ENCODE peak calls at places on chromosome 21, in six cellular contexts. One of them, this sample, is unnamed.

GRCh38 chr21:26389971-26390641 is 183.0 kb downstream of the CYYR1 start:
- DNase-seq in astrocyte: peak
- DNase-seq in adipocyte: peak
- DNase-seq in AG09309: peak
- DNase-seq in pancreas: no peak
- DNase-seq in uterus: no peak
- DNase-seq in this sample: peak

GRCh38 chr21:39673736-39674135 is 61.0 kb downstream of the B3GALT5 start:
- DNase-seq in astrocyte: no peak
- DNase-seq in adipocyte: no peak
- DNase-seq in AG09309: no peak
- DNase-seq in pancreas: no peak
- DNase-seq in uterus: no peak
- DNase-seq in this sample: no peak

GRCh38 chr21:34023691-34024381 is 49.5 kb upstream of the MRPS6 start:
- DNase-seq in astrocyte: no peak
- DNase-seq in adipocyte: no peak
- DNase-seq in AG09309: no peak
- DNase-seq in pancreas: no peak
- DNase-seq in uterus: no peak
- DNase-seq in this sample: no peak

GRCh38 chr21:37463083-37463780 is 96.7 kb downstream of the DYRK1A start:
- DNase-seq in astrocyte: peak
- DNase-seq in adipocyte: peak
- DNase-seq in AG09309: no peak
- DNase-seq in pancreas: no peak
- DNase-seq in uterus: no peak
- DNase-seq in this sample: no peak

GRCh38 chr21:25501996-25502665 is 105.2 kb downstream of the MRPL39 start:
- DNase-seq in astrocyte: no peak
- DNase-seq in adipocyte: no peak
- DNase-seq in AG09309: no peak
- DNase-seq in pancreas: no peak
- DNase-seq in uterus: no peak
- DNase-seq in this sample: no peak

GRCh38 chr21:39098696-39099111 is 84.5 kb downstream of the PSMG1 start:
- DNase-seq in astrocyte: no peak
- DNase-seq in adipocyte: no peak
- DNase-seq in AG09309: no peak
- DNase-seq in pancreas: no peak
- DNase-seq in uterus: no peak
- DNase-seq in this sample: no peak

GRCh38 chr21:35360870-35361570 is 311.9 kb upstream of the RUNX1 start:
- DNase-seq in astrocyte: no peak
- DNase-seq in adipocyte: no peak
- DNase-seq in AG09309: no peak
- DNase-seq in pancreas: no peak
- DNase-seq in uterus: no peak
- DNase-seq in this sample: no peak

GRCh38 chr21:32764186-32764585 is 7.4 kb downstream of the PAXBP1 start:
- DNase-seq in astrocyte: no peak
- DNase-seq in adipocyte: no peak
- DNase-seq in AG09309: no peak
- DNase-seq in pancreas: no peak
- DNase-seq in uterus: no peak
- DNase-seq in this sample: no peak

GRCh38 chr21:36478207-36478701 is 1.7 kb downstream of the CLDN14 start:
- DNase-seq in astrocyte: peak
- DNase-seq in adipocyte: peak
- DNase-seq in AG09309: peak
- DNase-seq in pancreas: no peak
- DNase-seq in uterus: no peak
- DNase-seq in this sample: peak

GRCh38 chr21:32538147-32538792 is 47.1 kb downstream of the TCP10L start:
- DNase-seq in astrocyte: no peak
- DNase-seq in adipocyte: no peak
- DNase-seq in AG09309: no peak
- DNase-seq in pancreas: no peak
- DNase-seq in uterus: no peak
- DNase-seq in this sample: no peak

GRCh38 chr21:35511298-35512162 is 462.4 kb upstream of the RUNX1 start:
- DNase-seq in astrocyte: peak
- DNase-seq in adipocyte: peak
- DNase-seq in AG09309: peak
- DNase-seq in pancreas: no peak
- DNase-seq in uterus: no peak
- DNase-seq in this sample: no peak

GRCh38 chr21:41562101-41563000 is 54.4 kb upstream of the TMPRSS2 start:
- DNase-seq in astrocyte: no peak
- DNase-seq in adipocyte: peak
- DNase-seq in AG09309: no peak
- DNase-seq in pancreas: no peak
- DNase-seq in uterus: no peak
- DNase-seq in this sample: no peak

GRCh38 chr21:42347601-42348327 is 3.0 kb downstream of the TFF2 start:
- DNase-seq in astrocyte: no peak
- DNase-seq in adipocyte: no peak
- DNase-seq in AG09309: no peak
- DNase-seq in pancreas: no peak
- DNase-seq in uterus: no peak
- DNase-seq in this sample: no peak

GRCh38 chr21:35850029-35850428 is 210.3 kb downstream of the SETD4 start:
- DNase-seq in astrocyte: peak
- DNase-seq in adipocyte: peak
- DNase-seq in AG09309: peak
- DNase-seq in pancreas: no peak
- DNase-seq in uterus: no peak
- DNase-seq in this sample: peak

GRCh38 chr21:20396798-20397197 is 601.4 kb upstream of the NCAM2 start:
- DNase-seq in astrocyte: no peak
- DNase-seq in adipocyte: no peak
- DNase-seq in AG09309: no peak
- DNase-seq in pancreas: no peak
- DNase-seq in uterus: no peak
- DNase-seq in this sample: no peak

GRCh38 chr21:41348434-41348833 is 13.4 kb upstream of the MX2 start:
- DNase-seq in astrocyte: no peak
- DNase-seq in adipocyte: no peak
- DNase-seq in AG09309: no peak
- DNase-seq in pancreas: no peak
- DNase-seq in uterus: no peak
- DNase-seq in this sample: no peak

GRCh38 chr21:15894596-15894995 is 164.8 kb downstream of the USP25 start:
- DNase-seq in astrocyte: peak
- DNase-seq in adipocyte: peak
- DNase-seq in AG09309: no peak
- DNase-seq in pancreas: no peak
- DNase-seq in uterus: no peak
- DNase-seq in this sample: no peak

GRCh38 chr21:25790122-25790951 is 55.6 kb downstream of the GABPA start:
- DNase-seq in astrocyte: peak
- DNase-seq in adipocyte: peak
- DNase-seq in AG09309: peak
- DNase-seq in pancreas: no peak
- DNase-seq in uterus: no peak
- DNase-seq in this sample: peak

GRCh38 chr21:36661511-36662309 is 37.2 kb upstream of the SIM2 start:
- DNase-seq in astrocyte: no peak
- DNase-seq in adipocyte: peak
- DNase-seq in AG09309: no peak
- DNase-seq in pancreas: no peak
- DNase-seq in uterus: no peak
- DNase-seq in this sample: no peak

GRCh38 chr21:29827236-29827635 is 112.6 kb downstream of the GRIK1 start:
- DNase-seq in astrocyte: no peak
- DNase-seq in adipocyte: peak
- DNase-seq in AG09309: no peak
- DNase-seq in pancreas: no peak
- DNase-seq in uterus: no peak
- DNase-seq in this sample: no peak

GRCh38 chr21:34839070-34839820 is 170.5 kb downstream of the CLIC6 start:
- DNase-seq in astrocyte: no peak
- DNase-seq in adipocyte: no peak
- DNase-seq in AG09309: no peak
- DNase-seq in pancreas: no peak
- DNase-seq in uterus: no peak
- DNase-seq in this sample: no peak

GRCh38 chr21:25735895-25736597 is 1.3 kb downstream of the GABPA start:
- DNase-seq in astrocyte: peak
- DNase-seq in adipocyte: peak
- DNase-seq in AG09309: no peak
- DNase-seq in pancreas: no peak
- DNase-seq in uterus: no peak
- DNase-seq in this sample: no peak

GRCh38 chr21:25934771-25935224 is 200.0 kb downstream of the GABPA start:
- DNase-seq in astrocyte: peak
- DNase-seq in adipocyte: peak
- DNase-seq in AG09309: peak
- DNase-seq in pancreas: no peak
- DNase-seq in uterus: peak
- DNase-seq in this sample: peak

GRCh38 chr21:30942192-30942591 is 60.8 kb upstream of the KRTAP11-1 start:
- DNase-seq in astrocyte: no peak
- DNase-seq in adipocyte: no peak
- DNase-seq in AG09309: no peak
- DNase-seq in pancreas: no peak
- DNase-seq in uterus: no peak
- DNase-seq in this sample: no peak
- H3K4me3 ChIP-seq in astrocyte: no peak
- H3K4me3 ChIP-seq in adipocyte: no peak
- H3K4me3 ChIP-seq in AG09309: no peak
- H3K4me3 ChIP-seq in pancreas: no peak
- H3K4me3 ChIP-seq in uterus: no peak
- H3K4me3 ChIP-seq in this sample: no peak

GRCh38 chr21:44875341-44875740 is 1.9 kb upstream of the PTTG1IP start:
- DNase-seq in astrocyte: peak
- DNase-seq in adipocyte: peak
- DNase-seq in AG09309: no peak
- DNase-seq in pancreas: no peak
- DNase-seq in uterus: no peak
- DNase-seq in this sample: no peak
- H3K4me3 ChIP-seq in astrocyte: peak
- H3K4me3 ChIP-seq in adipocyte: peak
- H3K4me3 ChIP-seq in AG09309: peak
- H3K4me3 ChIP-seq in pancreas: no peak
- H3K4me3 ChIP-seq in uterus: peak
- H3K4me3 ChIP-seq in this sample: peak

GRCh38 chr21:44480200-44481065 is 25.1 kb downstream of the LRRC3 start:
- DNase-seq in astrocyte: no peak
- DNase-seq in adipocyte: no peak
- DNase-seq in AG09309: no peak
- DNase-seq in pancreas: no peak
- DNase-seq in uterus: no peak
- DNase-seq in this sample: no peak

GRCh38 chr21:44483288-44484237 is 28.3 kb downstream of the LRRC3 start:
- DNase-seq in astrocyte: no peak
- DNase-seq in adipocyte: no peak
- DNase-seq in AG09309: peak
- DNase-seq in pancreas: no peak
- DNase-seq in uterus: no peak
- DNase-seq in this sample: no peak

GRCh38 chr21:44485254-44485793 is 30.0 kb downstream of the LRRC3 start:
- DNase-seq in astrocyte: no peak
- DNase-seq in adipocyte: no peak
- DNase-seq in AG09309: peak
- DNase-seq in pancreas: no peak
- DNase-seq in uterus: peak
- DNase-seq in this sample: no peak

GRCh38 chr21:44484498-44485253 is 29.4 kb downstream of the LRRC3 start:
- DNase-seq in astrocyte: no peak
- DNase-seq in adipocyte: no peak
- DNase-seq in AG09309: no peak
- DNase-seq in pancreas: no peak
- DNase-seq in uterus: no peak
- DNase-seq in this sample: no peak

DNA sequence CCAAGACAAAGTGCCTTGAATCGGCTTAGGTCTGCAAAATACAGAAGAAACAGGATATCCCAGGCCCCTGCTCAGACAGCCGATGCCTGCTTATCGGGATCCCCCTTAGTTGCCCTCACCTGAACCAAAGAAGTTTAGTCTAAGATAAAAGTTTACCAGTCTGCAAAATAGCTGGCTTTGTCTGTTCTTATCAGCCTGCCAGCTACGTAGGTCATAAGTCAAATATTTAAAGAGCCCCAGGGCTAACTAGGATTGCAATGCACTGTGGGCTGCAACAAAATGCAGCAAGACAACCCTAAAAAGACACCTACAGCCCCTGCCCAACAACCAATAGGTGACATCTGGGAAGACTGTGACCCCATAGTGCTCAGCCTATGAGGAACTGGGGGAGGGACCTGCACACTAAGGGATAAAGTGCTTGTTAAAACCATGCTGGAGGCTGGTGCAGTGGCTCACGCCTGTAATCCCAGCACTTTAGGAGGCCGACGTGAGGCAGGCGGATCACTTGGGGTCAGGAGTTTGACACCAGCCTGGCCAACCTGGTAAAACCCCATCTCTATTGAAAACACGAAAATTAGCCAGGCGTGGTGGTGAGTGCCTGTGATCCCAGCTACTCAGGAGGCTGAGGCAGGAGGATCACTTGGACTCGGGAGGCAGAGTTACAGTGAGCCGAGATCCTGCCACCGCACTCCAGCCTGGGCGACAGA is 27.4 kb downstream of the LRRC3 start:
- DNase-seq in astrocyte: no peak
- DNase-seq in adipocyte: no peak
- DNase-seq in AG09309: no peak
- DNase-seq in pancreas: no peak
- DNase-seq in uterus: no peak
- DNase-seq in this sample: no peak
- H3K4me3 ChIP-seq in astrocyte: no peak
- H3K4me3 ChIP-seq in adipocyte: no peak
- H3K4me3 ChIP-seq in AG09309: no peak
- H3K4me3 ChIP-seq in pancreas: no peak
- H3K4me3 ChIP-seq in uterus: no peak
- H3K4me3 ChIP-seq in this sample: no peak

DNA sequence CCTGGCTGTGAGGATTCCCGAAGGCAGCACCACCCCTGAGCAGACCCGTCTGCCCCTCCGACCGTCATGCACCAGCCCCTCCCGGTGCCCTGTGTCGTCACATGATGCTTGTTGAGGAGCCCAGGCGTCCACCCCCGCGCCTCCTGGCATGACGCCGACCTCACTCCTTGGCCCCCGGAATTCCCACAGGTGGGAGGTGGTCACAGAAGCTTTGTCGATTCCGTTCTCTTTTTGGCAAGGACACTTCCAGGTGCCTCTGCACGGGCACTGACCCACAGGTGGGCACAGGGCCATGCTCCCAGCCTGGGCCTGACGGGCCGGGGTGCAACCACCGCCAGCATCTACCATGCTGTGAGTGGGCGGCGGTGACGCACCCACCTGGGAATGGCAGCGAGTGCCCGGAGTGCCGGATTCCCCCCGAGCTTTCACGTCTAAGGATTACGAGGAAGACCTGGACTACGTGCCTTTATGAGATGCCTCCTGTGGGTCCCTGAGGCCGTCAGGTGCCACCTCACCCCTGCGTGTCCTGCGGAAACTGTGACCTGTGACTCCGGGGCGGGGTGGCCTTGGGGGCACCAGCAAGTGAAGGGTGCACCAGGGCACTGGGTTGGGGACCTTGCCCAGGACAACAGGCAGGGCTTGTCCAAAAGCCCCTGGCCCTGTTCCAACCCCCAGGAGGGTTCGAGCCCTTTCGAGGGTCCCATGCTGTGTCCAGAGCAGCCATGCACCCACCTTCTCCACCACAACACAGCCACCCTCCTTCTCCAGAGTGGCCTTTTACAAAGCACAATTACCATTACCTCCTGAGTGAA is 31.4 kb upstream of the COL6A1 start:
- DNase-seq in astrocyte: no peak
- DNase-seq in adipocyte: no peak
- DNase-seq in AG09309: no peak
- DNase-seq in pancreas: no peak
- DNase-seq in uterus: peak
- DNase-seq in this sample: no peak
- H3K4me3 ChIP-seq in astrocyte: no peak
- H3K4me3 ChIP-seq in adipocyte: peak
- H3K4me3 ChIP-seq in AG09309: no peak
- H3K4me3 ChIP-seq in pancreas: no peak
- H3K4me3 ChIP-seq in uterus: peak
- H3K4me3 ChIP-seq in this sample: no peak